ENCODE peak calls at places on chromosomes 2 and 18, in four cellular contexts. L is heart right ventricle; N is endodermal cell; Z is naive thymus-derived CD4-positive, alpha-beta T cell. G is an unnamed sample.

GRCh38 chr2:204282525-204282924 is 262.8 kb upstream of the PARD3B start:
- DNase-seq in L (no peak), N (peak; percentile 87), Z (no peak), G (no peak)

GRCh38 chr2:149087751-149088150 is 49.3 kb downstream of the LYPD6B start:
- DNase-seq in L (no peak), N (no peak), Z (no peak), G (no peak)

GRCh38 chr2:86441789-86442641 is 844 bp downstream of the KDM3A start:
- DNase-seq in L (peak; percentile 59), N (peak; percentile 74), Z (peak; percentile 69), G (peak; percentile 62)

GRCh38 chr2:28471214-28471613 is 24.6 kb upstream of the PLB1 start:
- DNase-seq in L (no peak), N (peak; percentile 66), Z (no peak), G (no peak)

GRCh38 chr2:205747827-205748386 is 65.6 kb downstream of the NRP2 start:
- DNase-seq in L (no peak), N (no peak), Z (no peak), G (no peak)

GRCh38 chr2:18637196-18637595 is 47.8 kb upstream of the NT5C1B start:
- DNase-seq in L (no peak), N (no peak), Z (no peak), G (no peak)

GRCh38 chr2:95062716-95063400 is 37.4 kb downstream of the MAL start:
- DNase-seq in L (no peak), N (peak; percentile 62), Z (no peak), G (no peak)

GRCh38 chr2:82511894-82512293 is 1947.2 kb downstream of the SUCLG1 start:
- DNase-seq in L (no peak), N (no peak), Z (no peak), G (no peak)

GRCh38 chr2:237729681-237730475 is 68.7 kb upstream of the RBM44 start:
- DNase-seq in L (no peak), N (no peak), Z (no peak), G (no peak)

GRCh38 chr2:156883828-156884615 is 373.5 kb upstream of the GALNT5 start:
- DNase-seq in L (no peak), N (no peak), Z (no peak), G (no peak)

GRCh38 chr2:204386668-204387067 is 158.6 kb upstream of the PARD3B start:
- DNase-seq in L (no peak), N (no peak), Z (no peak), G (no peak)

GRCh38 chr2:235641333-235641732 is 147.5 kb downstream of the AGAP1 start:
- DNase-seq in L (peak; percentile 45), N (no peak), Z (no peak), G (no peak)

GRCh38 chr2:231133365-231134114 is 8.7 kb upstream of the HTR2B start:
- DNase-seq in L (no peak), N (no peak), Z (no peak), G (no peak)

GRCh38 chr18:37476182-37476581 is 89.4 kb downstream of the CELF4 start:
- DNase-seq in L (no peak), N (peak; percentile 85), Z (no peak), G (no peak)

GRCh38 chr2:20185176-20186022 is 39.5 kb downstream of the SDC1 start:
- DNase-seq in L (no peak), N (peak; percentile 69), Z (no peak), G (peak; percentile 7)

GRCh38 chr2:171225302-171225980 is 64.7 kb upstream of the TLK1 start:
- DNase-seq in L (no peak), N (no peak), Z (no peak), G (no peak)

GRCh38 chr2:174210861-174211260 is 37.5 kb downstream of the OLA1 start:
- DNase-seq in L (no peak), N (no peak), Z (no peak), G (no peak)

GRCh38 chr2:238159676-238160205 is 971 bp downstream of the ERFE start:
- DNase-seq in L (peak; percentile 16), N (peak; percentile 52), Z (no peak), G (peak; percentile 10)

GRCh38 chr2:121944072-121944829 is 188.8 kb downstream of the TSN start:
- DNase-seq in L (no peak), N (no peak), Z (no peak), G (no peak)

GRCh38 chr2:24566209-24566608 is 75.2 kb downstream of the NCOA1 start:
- DNase-seq in L (no peak), N (no peak), Z (no peak), G (no peak)

GRCh38 chr18:34592961-34593382 is 117.1 kb upstream of the DTNA start:
- DNase-seq in L (peak; percentile 48), N (peak; percentile 83), Z (no peak), G (peak; percentile 53)

GRCh38 chr2:111702119-111702808 is 181.7 kb downstream of the ANAPC1 start:
- DNase-seq in L (peak; percentile 24), N (peak; percentile 92), Z (no peak), G (no peak)

GRCh38 chr2:42777883-42778805 is 14.2 kb upstream of the OXER1 start:
- DNase-seq in L (no peak), N (no peak), Z (no peak), G (no peak)

GRCh38 chr2:202339052-202339870 is 36.9 kb upstream of the BMPR2 start:
- DNase-seq in L (no peak), N (no peak), Z (no peak), G (no peak)

GRCh38 chr2:238841542-238842181 is 6.2 kb upstream of the TWIST2 start:
- DNase-seq in L (no peak), N (no peak), Z (no peak), G (no peak)

GRCh38 chr18:50183556-50183955 is 11.4 kb downstream of the MYO5B start:
- DNase-seq in L (no peak), N (no peak), Z (no peak), G (no peak)

GRCh38 chr2:29015701-29016470 is 34.8 kb downstream of the TOGARAM2 start:
- DNase-seq in L (peak; percentile 77), N (no peak), Z (peak; percentile 12), G (peak; percentile 77)

GRCh38 chr2:3585239-3586109 is 9.4 kb upstream of the COLEC11 start:
- DNase-seq in L (peak; percentile 68), N (no peak), Z (no peak), G (peak; percentile 73)

GRCh38 chr2:230956827-230957755 is 32.0 kb upstream of the GPR55 start:
- DNase-seq in L (peak; percentile 39), N (peak; percentile 85), Z (no peak), G (peak; percentile 55)

GRCh38 chr2:127088706-127089105 is 18.2 kb downstream of the BIN1 start:
- DNase-seq in L (peak; percentile 4), N (no peak), Z (no peak), G (no peak)
- H3K27me3 ChIP-seq in L (no peaks in the 10 kb centered on the region), N (no peaks in the 10 kb centered on the region), Z (no peaks in the 10 kb centered on the region), G (peaks cover 53% of the 10 kb centered on the region)

GRCh38 chr18:13444430-13445240 is 226.1 kb downstream of the LDLRAD4 start:
- DNase-seq in L (no peak), N (no peak), Z (no peak), G (no peak)
- H3K27ac ChIP-seq in L (no peak overlapping the region), N (peak overlapping the region; percentile 29), Z (no peak overlapping the region), G (no peak overlapping the region)

GRCh38 chr2:55160422-55160821 is 71.7 kb downstream of the CLHC1 start:
- DNase-seq in L (no peak), N (no peak), Z (no peak), G (no peak)
- H3K4me1 ChIP-seq in L (peaks cover 22% of the 10 kb centered on the region), N (peaks cover 25% of the 10 kb centered on the region), Z (no peaks in the 10 kb centered on the region), G (peaks cover 46% of the 10 kb centered on the region)

DNA sequence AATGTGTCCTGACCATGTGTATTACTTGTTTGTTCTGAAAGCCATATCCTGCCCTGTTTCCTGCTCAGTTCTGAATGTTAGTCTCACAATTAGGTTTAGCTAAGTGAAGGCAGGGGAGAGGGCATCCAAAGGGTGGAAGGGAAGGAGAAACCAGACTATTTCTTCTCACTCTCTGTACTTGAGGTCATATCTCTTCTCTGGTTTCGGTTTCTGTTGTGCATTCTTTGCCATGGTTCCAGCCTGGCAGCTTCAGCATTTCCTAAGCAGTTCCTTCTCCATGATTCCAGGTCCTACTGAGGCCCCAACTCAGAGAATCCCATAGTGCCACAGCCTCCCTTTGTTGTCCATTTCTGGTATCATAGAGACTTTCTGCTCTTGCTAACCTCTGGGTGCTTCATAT is 40.3 kb upstream of the HNMT start:
- DNase-seq in L (no peak), N (no peak), Z (no peak), G (no peak)
- H3K27me3 ChIP-seq in L (no peaks in the 10 kb centered on the region), N (no peaks in the 10 kb centered on the region), Z (no peaks in the 10 kb centered on the region), G (no peaks in the 10 kb centered on the region)

GRCh38 chr2:23029111-23029510 is 355.9 kb upstream of the KLHL29 start:
- DNase-seq in L (no peak), N (peak; percentile 42), Z (no peak), G (no peak)
- H3K27ac ChIP-seq in L (no peak overlapping the region), N (no peak overlapping the region), Z (no peak overlapping the region), G (no peak overlapping the region)

DNA sequence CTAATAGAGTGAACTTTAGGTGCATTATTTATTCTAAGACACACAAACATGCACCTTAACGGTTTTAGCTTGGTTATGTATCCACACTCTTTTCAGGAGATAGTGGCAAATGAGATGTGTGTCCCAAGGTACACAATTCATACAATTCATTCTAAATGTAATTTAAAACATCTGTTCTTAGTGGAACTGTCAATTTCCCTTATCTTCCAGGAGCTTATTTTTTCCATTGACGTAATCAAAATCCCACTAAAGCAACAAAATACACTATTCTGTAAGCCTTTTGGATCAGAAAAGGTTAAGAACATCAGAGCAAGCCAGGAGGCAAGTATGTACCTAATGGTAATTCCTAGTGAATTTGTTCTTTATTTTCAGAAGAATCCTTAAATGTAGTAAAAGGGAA is 19.8 kb downstream of the EIF2AK3 start:
- DNase-seq in L (no peak), N (no peak), Z (no peak), G (no peak)
- H3K4me1 ChIP-seq in L (no peaks in the 10 kb centered on the region), N (no peaks in the 10 kb centered on the region), Z (no peaks in the 10 kb centered on the region), G (peaks cover 28% of the 10 kb centered on the region)

GRCh38 chr2:232506713-232507112 is 13.5 kb upstream of the PRSS56 start:
- DNase-seq in L (no peak), N (no peak), Z (no peak), G (no peak)
- H3K27me3 ChIP-seq in L (peaks cover 43% of the 10 kb centered on the region), N (peaks cover 54% of the 10 kb centered on the region), Z (peaks cover 7% of the 10 kb centered on the region), G (peaks cover 64% of the 10 kb centered on the region)

GRCh38 chr18:54358495-54358793 is 738 bp downstream of the C18orf54 start:
- DNase-seq in L (no peak), N (no peak), Z (no peak), G (peak; percentile 16)

GRCh38 chr18:54357660-54358494 is at the start of the genes C18orf54 and STARD6:
- DNase-seq in L (peak; percentile 87), N (peak; percentile 97), Z (peak; percentile 89), G (peak; percentile 85)

GRCh38 chr18:54360406-54360805 is 2.7 kb downstream of the C18orf54 start:
- DNase-seq in L (no peak), N (no peak), Z (no peak), G (no peak)

GRCh38 chr18:54359233-54359632 is 1.5 kb downstream of the C18orf54 start:
- DNase-seq in L (no peak), N (no peak), Z (no peak), G (no peak)

DNA sequence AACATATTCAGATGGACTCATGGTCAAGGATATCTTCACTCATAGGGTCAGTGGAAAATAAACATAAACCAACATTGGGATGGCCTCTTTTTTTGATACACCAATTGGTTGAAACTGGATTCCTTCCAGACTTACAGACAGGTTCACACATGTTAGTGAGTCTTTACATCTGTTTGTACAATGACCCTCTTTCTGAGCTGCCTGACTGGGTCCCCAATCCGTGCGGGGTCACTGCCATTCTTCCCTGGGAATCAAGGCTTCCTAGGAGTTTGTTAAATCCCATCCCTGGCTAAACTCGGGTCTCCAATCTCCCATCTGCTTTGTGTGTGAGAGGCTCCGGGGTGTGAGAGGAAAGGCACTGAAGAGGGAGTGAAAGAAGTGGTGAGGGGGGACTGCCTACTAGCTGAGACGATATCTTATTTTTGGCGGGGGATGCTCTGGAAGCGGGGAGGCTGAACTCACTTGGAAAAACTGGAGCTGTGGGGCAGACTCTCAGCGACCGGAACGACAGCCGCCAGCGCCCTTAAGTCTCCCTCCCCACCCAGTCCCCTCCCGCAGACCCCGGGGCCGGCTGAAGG is 487 bp downstream of the STARD6 start:
- DNase-seq in L (no peak), N (no peak), Z (no peak), G (no peak)
- H3K27ac ChIP-seq in L (peak overlapping the region; percentile 84), N (no peak overlapping the region), Z (peak overlapping the region; percentile 57), G (peak overlapping the region; percentile 66)